ENCODE peak calls at places on chromosomes 16 and 17, in five cellular contexts. T, J, Q, D and N are unnamed samples.
A peak's percentile ranks its signal among the peaks of the same experiment; 100 is the strongest.

GRCh38 chr16:57775661-57776469 is 26.4 kb downstream of the KIFC3 start:
- DNase-seq in J (no peak), D (no peak), Q (peak; percentile 27), T (peak; percentile 95), N (no peak)

GRCh38 chr17:38874505-38875419 is 4.9 kb downstream of the LASP1 start:
- DNase-seq in J (no peak), T (no peak), Q (no peak), D (no peak), N (no peak)

GRCh38 chr17:3037259-3037658 is 26.1 kb downstream of the OR1D5 start:
- DNase-seq in Q (no peak), J (no peak), T (no peak), D (no peak), N (no peak)

GRCh38 chr17:70074236-70074830 is 692 bp upstream of the KCNJ16 start:
- DNase-seq in D (no peak), J (no peak), Q (no peak), T (no peak), N (no peak)

GRCh38 chr16:72937360-72937759 is 110.6 kb downstream of the ZFHX3 start:
- DNase-seq in T (no peak), Q (no peak), J (no peak), D (no peak), N (no peak)

GRCh38 chr16:62240722-62241121 is 204.5 kb upstream of the CDH8 start:
- DNase-seq in J (no peak), D (no peak), Q (no peak), T (no peak), N (no peak)

GRCh38 chr17:71176928-71177443 is 943.8 kb upstream of the SOX9 start:
- DNase-seq in Q (no peak), J (no peak), D (no peak), T (no peak), N (no peak)

GRCh38 chr16:22123146-22123545 is 30.8 kb downstream of the VWA3A start:
- DNase-seq in J (peak; percentile 10), T (peak; percentile 24), D (no peak), Q (no peak), N (no peak)

GRCh38 chr16:56931253-56931768 is 631 bp upstream of the HERPUD1 start:
- DNase-seq in T (peak; percentile 49), J (peak; percentile 16), Q (no peak), D (peak; percentile 89), N (no peak)

GRCh38 chr16:81432899-81433560 is 11.6 kb upstream of the CMIP start:
- DNase-seq in Q (no peak), J (no peak), T (no peak), D (peak; percentile 83), N (no peak)
- H3K4me3 ChIP-seq in Q (no peak overlapping the region), J (no peak overlapping the region), T (no peak overlapping the region), D (no peak overlapping the region), N (no peak overlapping the region)

GRCh38 chr16:31705371-31705770 is 168.2 kb upstream of the ZNF267 start:
- DNase-seq in J (no peak), D (no peak), Q (no peak), T (no peak), N (no peak)
- TF ChIP-seq CTCF in J (no peak), D (no peak), Q (no peak), T (no peak), N (no peak)

DNA sequence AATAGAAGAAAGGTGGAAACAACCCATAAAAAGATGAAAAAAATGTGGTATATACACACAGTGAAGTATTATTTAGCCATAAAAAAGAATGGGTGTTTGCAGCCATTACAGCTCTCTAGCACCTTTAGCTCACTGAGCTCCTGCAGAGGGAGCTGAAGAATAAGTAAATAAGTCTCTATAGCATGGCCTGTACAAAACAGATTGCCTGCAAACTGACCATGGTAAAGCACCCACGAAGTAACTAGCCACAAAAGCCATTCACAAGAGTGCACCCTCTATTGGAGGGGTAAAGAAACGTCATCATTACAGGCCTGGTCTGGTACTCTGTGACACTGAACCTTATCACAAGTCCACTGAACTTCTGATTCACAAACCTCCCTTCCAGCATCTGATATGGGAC is 76.3 kb downstream of the USP32 start:
- DNase-seq in T (no peak), Q (no peak), D (peak; percentile 8), J (peak; percentile 10), N (no peak)
- H3K4me3 ChIP-seq in T (no peak overlapping the region), Q (no peak overlapping the region), D (no peak overlapping the region), J (no peak overlapping the region), N (no peak overlapping the region)

GRCh38 chr16:47046726-47047602 is 73.5 kb upstream of the DNAJA2 start:
- DNase-seq in Q (no peak), D (no peak), J (no peak), T (no peak), N (no peak)

GRCh38 chr16:47051031-47051430 is 77.6 kb upstream of the DNAJA2 start:
- DNase-seq in D (no peak), Q (no peak), J (no peak), T (no peak), N (no peak)

GRCh38 chr16:47047804-47048203 is 74.3 kb upstream of the DNAJA2 start:
- DNase-seq in Q (no peak), T (no peak), D (no peak), J (no peak), N (no peak)

GRCh38 chr16:47052666-47053640 is 79.5 kb upstream of the DNAJA2 start:
- DNase-seq in J (no peak), Q (no peak), D (no peak), T (no peak), N (no peak)

DNA sequence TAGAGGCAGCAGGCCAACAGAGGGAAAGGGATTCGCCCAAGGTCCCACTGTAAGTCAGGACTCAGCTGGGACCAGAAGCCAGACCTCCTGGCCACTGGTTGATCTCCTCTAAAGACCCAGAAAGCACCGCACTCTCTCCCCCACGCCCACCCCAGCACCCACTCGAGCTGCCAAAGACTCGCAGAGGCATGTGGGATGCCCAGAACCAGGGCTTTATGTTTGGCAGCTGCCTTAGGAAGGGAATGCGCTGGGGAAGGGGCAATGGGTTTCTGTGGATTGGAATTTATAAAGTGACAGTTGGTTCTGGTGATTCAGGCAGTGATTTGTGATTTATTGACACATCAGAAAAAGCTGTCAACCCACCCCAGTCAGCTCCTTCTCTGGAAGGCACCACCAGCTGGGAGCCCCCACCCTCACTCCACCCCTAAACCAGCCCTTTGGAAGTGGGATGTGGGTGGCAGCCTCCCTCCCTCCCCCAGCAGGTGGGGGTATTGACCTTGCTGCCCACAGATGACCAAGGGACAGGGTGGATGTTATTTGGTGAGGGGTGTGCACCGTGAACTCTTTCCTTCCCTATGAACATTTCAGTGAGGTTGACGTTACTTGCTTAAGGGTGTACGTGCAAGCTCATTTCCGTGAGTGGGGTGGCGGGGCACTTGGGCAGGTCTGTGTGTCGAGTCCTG is 76.6 kb upstream of the DNAJA2 start:
- DNase-seq in J (no peak), Q (no peak), T (no peak), D (no peak), N (no peak)
- TF ChIP-seq CTCF in J (no peak), Q (no peak), T (no peak), D (no peak), N (no peak)

GRCh38 chr17:58335061-58335731 is 6.6 kb upstream of the TSPOAP1 start:
- DNase-seq in D (no peak), T (no peak), Q (no peak), J (no peak), N (no peak)
- H3K4me3 ChIP-seq in D (peak overlapping the region; percentile 30), T (no peak overlapping the region), Q (no peak overlapping the region), J (no peak overlapping the region), N (no peak overlapping the region)